ENCODE peak calls at places on chromosomes 1 and 21, in seven cellular contexts. One of them, this sample, is unnamed.

GRCh38 chr1:184158911-184159701 is 107.6 kb downstream of the TSEN15 start:
- DNase-seq in nephron progenitor cell: no peak
- DNase-seq in HT-29: no peak
- DNase-seq in posterior cingulate gyrus: no peak
- DNase-seq in cortex of kidney: no peak
- DNase-seq in ureter: no peak
- DNase-seq in endothelial cell: no peak
- DNase-seq in this sample: no peak

GRCh38 chr1:47219001-47219400 is 13.0 kb downstream of the TAL1 start:
- DNase-seq in nephron progenitor cell: no peak
- DNase-seq in HT-29: no peak
- DNase-seq in posterior cingulate gyrus: no peak
- DNase-seq in cortex of kidney: no peak
- DNase-seq in ureter: no peak
- DNase-seq in endothelial cell: no peak
- DNase-seq in this sample: no peak

GRCh38 chr21:36596174-36596573 is 102.7 kb upstream of the SIM2 start:
- DNase-seq in nephron progenitor cell: no peak
- DNase-seq in HT-29: no peak
- DNase-seq in posterior cingulate gyrus: no peak
- DNase-seq in cortex of kidney: no peak
- DNase-seq in ureter: no peak
- DNase-seq in endothelial cell: no peak
- DNase-seq in this sample: no peak

GRCh38 chr1:186244825-186245224 is 130.2 kb downstream of the TPR start:
- DNase-seq in nephron progenitor cell: peak
- DNase-seq in HT-29: peak
- DNase-seq in posterior cingulate gyrus: no peak
- DNase-seq in cortex of kidney: no peak
- DNase-seq in ureter: no peak
- DNase-seq in endothelial cell: peak
- DNase-seq in this sample: no peak

GRCh38 chr1:214453109-214453722 is 98.2 kb downstream of the PTPN14 start:
- DNase-seq in nephron progenitor cell: no peak
- DNase-seq in HT-29: no peak
- DNase-seq in posterior cingulate gyrus: no peak
- DNase-seq in cortex of kidney: no peak
- DNase-seq in ureter: no peak
- DNase-seq in endothelial cell: no peak
- DNase-seq in this sample: no peak

GRCh38 chr1:226990133-226990716 is 50.1 kb downstream of the COQ8A start:
- DNase-seq in nephron progenitor cell: no peak
- DNase-seq in HT-29: no peak
- DNase-seq in posterior cingulate gyrus: no peak
- DNase-seq in cortex of kidney: no peak
- DNase-seq in ureter: peak
- DNase-seq in endothelial cell: no peak
- DNase-seq in this sample: no peak

GRCh38 chr1:115654663-115655306 is 13.0 kb downstream of the VANGL1 start:
- DNase-seq in nephron progenitor cell: no peak
- DNase-seq in HT-29: no peak
- DNase-seq in posterior cingulate gyrus: peak
- DNase-seq in cortex of kidney: no peak
- DNase-seq in ureter: peak
- DNase-seq in endothelial cell: no peak
- DNase-seq in this sample: no peak

GRCh38 chr1:227728059-227728891 is 6.8 kb downstream of the JMJD4 start:
- DNase-seq in nephron progenitor cell: peak
- DNase-seq in HT-29: peak
- DNase-seq in posterior cingulate gyrus: peak
- DNase-seq in cortex of kidney: no peak
- DNase-seq in ureter: peak
- DNase-seq in endothelial cell: peak
- DNase-seq in this sample: no peak

GRCh38 chr1:236520445-236521005 is 3.3 kb upstream of the LGALS8 start:
- DNase-seq in nephron progenitor cell: no peak
- DNase-seq in HT-29: no peak
- DNase-seq in posterior cingulate gyrus: no peak
- DNase-seq in cortex of kidney: no peak
- DNase-seq in ureter: no peak
- DNase-seq in endothelial cell: no peak
- DNase-seq in this sample: no peak

GRCh38 chr1:220786057-220786336 is 716 bp upstream of the MTARC1 start:
- DNase-seq in nephron progenitor cell: no peak
- DNase-seq in HT-29: peak
- DNase-seq in posterior cingulate gyrus: no peak
- DNase-seq in cortex of kidney: no peak
- DNase-seq in ureter: no peak
- DNase-seq in endothelial cell: no peak
- DNase-seq in this sample: no peak

GRCh38 chr1:232252719-232253118 is 377.2 kb downstream of the SIPA1L2 start:
- DNase-seq in nephron progenitor cell: no peak
- DNase-seq in HT-29: no peak
- DNase-seq in posterior cingulate gyrus: no peak
- DNase-seq in cortex of kidney: no peak
- DNase-seq in ureter: no peak
- DNase-seq in endothelial cell: no peak
- DNase-seq in this sample: no peak

GRCh38 chr1:24186993-24187790 is at the start of gene IFNLR1:
- DNase-seq in nephron progenitor cell: peak
- DNase-seq in HT-29: peak
- DNase-seq in posterior cingulate gyrus: peak
- DNase-seq in cortex of kidney: no peak
- DNase-seq in ureter: peak
- DNase-seq in endothelial cell: peak
- DNase-seq in this sample: peak

GRCh38 chr1:215710340-215710971 is 143.4 kb downstream of the KCTD3 start:
- DNase-seq in nephron progenitor cell: peak
- DNase-seq in HT-29: peak
- DNase-seq in posterior cingulate gyrus: no peak
- DNase-seq in cortex of kidney: no peak
- DNase-seq in ureter: no peak
- DNase-seq in endothelial cell: peak
- DNase-seq in this sample: no peak

GRCh38 chr1:24027838-24028468 is 47.8 kb upstream of the SRSF10 start:
- DNase-seq in nephron progenitor cell: no peak
- DNase-seq in HT-29: peak
- DNase-seq in posterior cingulate gyrus: no peak
- DNase-seq in cortex of kidney: no peak
- DNase-seq in ureter: no peak
- DNase-seq in endothelial cell: no peak
- DNase-seq in this sample: no peak

GRCh38 chr1:202086579-202087350 is 36.0 kb upstream of the GPR37L1 start:
- DNase-seq in nephron progenitor cell: no peak
- DNase-seq in HT-29: peak
- DNase-seq in posterior cingulate gyrus: peak
- DNase-seq in cortex of kidney: no peak
- DNase-seq in ureter: peak
- DNase-seq in endothelial cell: no peak
- DNase-seq in this sample: no peak

GRCh38 chr1:161374373-161374772 is 6.7 kb upstream of the CFAP126 start:
- DNase-seq in nephron progenitor cell: no peak
- DNase-seq in HT-29: peak
- DNase-seq in posterior cingulate gyrus: no peak
- DNase-seq in cortex of kidney: no peak
- DNase-seq in ureter: no peak
- DNase-seq in endothelial cell: no peak
- DNase-seq in this sample: no peak

GRCh38 chr1:216824511-216824910 is 101.3 kb upstream of the ESRRG start:
- DNase-seq in nephron progenitor cell: no peak
- DNase-seq in HT-29: no peak
- DNase-seq in posterior cingulate gyrus: no peak
- DNase-seq in cortex of kidney: no peak
- DNase-seq in ureter: no peak
- DNase-seq in endothelial cell: no peak
- DNase-seq in this sample: no peak

GRCh38 chr1:37472281-37472680 is 2.1 kb upstream of the ZC3H12A start:
- DNase-seq in nephron progenitor cell: no peak
- DNase-seq in HT-29: no peak
- DNase-seq in posterior cingulate gyrus: no peak
- DNase-seq in cortex of kidney: no peak
- DNase-seq in ureter: no peak
- DNase-seq in endothelial cell: no peak
- DNase-seq in this sample: no peak

GRCh38 chr1:29121516-29121937 is 2.2 kb downstream of the TMEM200B start:
- DNase-seq in nephron progenitor cell: peak
- DNase-seq in HT-29: no peak
- DNase-seq in posterior cingulate gyrus: no peak
- DNase-seq in cortex of kidney: no peak
- DNase-seq in ureter: no peak
- DNase-seq in endothelial cell: peak
- DNase-seq in this sample: no peak

GRCh38 chr1:9657521-9658032 is 6.0 kb downstream of the PIK3CD start:
- DNase-seq in nephron progenitor cell: no peak
- DNase-seq in HT-29: no peak
- DNase-seq in posterior cingulate gyrus: no peak
- DNase-seq in cortex of kidney: no peak
- DNase-seq in ureter: no peak
- DNase-seq in endothelial cell: no peak
- DNase-seq in this sample: no peak

GRCh38 chr1:57131701-57132394 is 166.0 kb upstream of the C8B start:
- DNase-seq in nephron progenitor cell: no peak
- DNase-seq in HT-29: no peak
- DNase-seq in posterior cingulate gyrus: no peak
- DNase-seq in cortex of kidney: no peak
- DNase-seq in ureter: no peak
- DNase-seq in endothelial cell: no peak
- DNase-seq in this sample: no peak

GRCh38 chr1:84982395-84982794 is 14.5 kb downstream of the MCOLN2 start:
- DNase-seq in nephron progenitor cell: no peak
- DNase-seq in HT-29: no peak
- DNase-seq in posterior cingulate gyrus: no peak
- DNase-seq in cortex of kidney: no peak
- DNase-seq in ureter: no peak
- DNase-seq in endothelial cell: no peak
- DNase-seq in this sample: no peak

This sample was measured in anterior cingulate cortex.